ENCODE peak calls at places on chromosome 19, in ten cellular contexts. One of them, this sample, is unnamed.

GRCh38 chr19:23049256-23049655 is 46.3 kb upstream of the ZNF728 start:
- DNase-seq in transverse colon: no peak
- DNase-seq in colonic mucosa: no peak
- DNase-seq in tibial nerve: no peak
- DNase-seq in Peyer's patch: no peak
- DNase-seq in coronary artery: no peak
- DNase-seq in AG09309: no peak
- DNase-seq in cardiac muscle cell: no peak
- DNase-seq in HFF-Myc: no peak
- DNase-seq in B cell: no peak
- DNase-seq in this sample: no peak

GRCh38 chr19:44671400-44671799 is at the start of gene CEACAM19:
- DNase-seq in transverse colon: no peak
- DNase-seq in colonic mucosa: no peak
- DNase-seq in tibial nerve: no peak
- DNase-seq in Peyer's patch: no peak
- DNase-seq in coronary artery: no peak
- DNase-seq in AG09309: no peak
- DNase-seq in cardiac muscle cell: no peak
- DNase-seq in HFF-Myc: no peak
- DNase-seq in B cell: no peak
- DNase-seq in this sample: no peak

GRCh38 chr19:16795731-16796130 is 33.5 kb upstream of the SIN3B start:
- DNase-seq in transverse colon: no peak
- DNase-seq in colonic mucosa: no peak
- DNase-seq in tibial nerve: no peak
- DNase-seq in Peyer's patch: no peak
- DNase-seq in coronary artery: no peak
- DNase-seq in AG09309: no peak
- DNase-seq in cardiac muscle cell: peak; percentile 7
- DNase-seq in HFF-Myc: no peak
- DNase-seq in B cell: no peak
- DNase-seq in this sample: no peak

GRCh38 chr19:20858861-20859260 is 64.2 kb upstream of the ZNF85 start:
- DNase-seq in transverse colon: no peak
- DNase-seq in colonic mucosa: no peak
- DNase-seq in tibial nerve: no peak
- DNase-seq in Peyer's patch: no peak
- DNase-seq in coronary artery: no peak
- DNase-seq in AG09309: no peak
- DNase-seq in cardiac muscle cell: no peak
- DNase-seq in HFF-Myc: no peak
- DNase-seq in B cell: no peak
- DNase-seq in this sample: no peak

GRCh38 chr19:43664008-43664407 is 6.0 kb downstream of the PLAUR start:
- DNase-seq in transverse colon: no peak
- DNase-seq in colonic mucosa: no peak
- DNase-seq in tibial nerve: no peak
- DNase-seq in Peyer's patch: peak; percentile 62
- DNase-seq in coronary artery: no peak
- DNase-seq in AG09309: no peak
- DNase-seq in cardiac muscle cell: no peak
- DNase-seq in HFF-Myc: no peak
- DNase-seq in B cell: peak; percentile 50
- DNase-seq in this sample: no peak

GRCh38 chr19:48969276-48970138 is 4.4 kb downstream of the FTL start:
- DNase-seq in transverse colon: no peak
- DNase-seq in colonic mucosa: no peak
- DNase-seq in tibial nerve: no peak
- DNase-seq in Peyer's patch: no peak
- DNase-seq in coronary artery: no peak
- DNase-seq in AG09309: no peak
- DNase-seq in cardiac muscle cell: no peak
- DNase-seq in HFF-Myc: no peak
- DNase-seq in B cell: no peak
- DNase-seq in this sample: no peak

GRCh38 chr19:45186509-45187334 is 8.1 kb downstream of the BLOC1S3 start:
- DNase-seq in transverse colon: no peak
- DNase-seq in colonic mucosa: no peak
- DNase-seq in tibial nerve: no peak
- DNase-seq in Peyer's patch: no peak
- DNase-seq in coronary artery: no peak
- DNase-seq in AG09309: no peak
- DNase-seq in cardiac muscle cell: no peak
- DNase-seq in HFF-Myc: no peak
- DNase-seq in B cell: no peak
- DNase-seq in this sample: no peak

GRCh38 chr19:39237200-39238184 is 7.3 kb downstream of the IFNL3 start:
- DNase-seq in transverse colon: peak; percentile 74
- DNase-seq in colonic mucosa: peak; percentile 61
- DNase-seq in tibial nerve: no peak
- DNase-seq in Peyer's patch: peak; percentile 83
- DNase-seq in coronary artery: no peak
- DNase-seq in AG09309: no peak
- DNase-seq in cardiac muscle cell: no peak
- DNase-seq in HFF-Myc: no peak
- DNase-seq in B cell: peak; percentile 55
- DNase-seq in this sample: no peak

GRCh38 chr19:46916971-46917370 is 56.2 kb downstream of the ARHGAP35 start:
- DNase-seq in transverse colon: no peak
- DNase-seq in colonic mucosa: no peak
- DNase-seq in tibial nerve: no peak
- DNase-seq in Peyer's patch: no peak
- DNase-seq in coronary artery: no peak
- DNase-seq in AG09309: no peak
- DNase-seq in cardiac muscle cell: no peak
- DNase-seq in HFF-Myc: no peak
- DNase-seq in B cell: no peak
- DNase-seq in this sample: no peak

GRCh38 chr19:46766569-46767317 is 20.5 kb upstream of the STRN4 start:
- DNase-seq in transverse colon: peak; percentile 51
- DNase-seq in colonic mucosa: peak; percentile 61
- DNase-seq in tibial nerve: no peak
- DNase-seq in Peyer's patch: peak; percentile 78
- DNase-seq in coronary artery: no peak
- DNase-seq in AG09309: no peak
- DNase-seq in cardiac muscle cell: peak; percentile 47
- DNase-seq in HFF-Myc: no peak
- DNase-seq in B cell: peak; percentile 77
- DNase-seq in this sample: peak; percentile 47

GRCh38 chr19:23474172-23474571 is 78.9 kb upstream of the ZNF91 start:
- DNase-seq in transverse colon: no peak
- DNase-seq in colonic mucosa: no peak
- DNase-seq in tibial nerve: no peak
- DNase-seq in Peyer's patch: no peak
- DNase-seq in coronary artery: no peak
- DNase-seq in AG09309: no peak
- DNase-seq in cardiac muscle cell: no peak
- DNase-seq in HFF-Myc: no peak
- DNase-seq in B cell: no peak
- DNase-seq in this sample: no peak

GRCh38 chr19:43488179-43488578 is 16.4 kb downstream of the PHLDB3 start:
- DNase-seq in transverse colon: no peak
- DNase-seq in colonic mucosa: no peak
- DNase-seq in tibial nerve: no peak
- DNase-seq in Peyer's patch: no peak
- DNase-seq in coronary artery: no peak
- DNase-seq in AG09309: no peak
- DNase-seq in cardiac muscle cell: no peak
- DNase-seq in HFF-Myc: no peak
- DNase-seq in B cell: no peak
- DNase-seq in this sample: no peak

GRCh38 chr19:13849991-13850909 is 26.7 kb upstream of the NANOS3 start:
- DNase-seq in transverse colon: peak; percentile 86
- DNase-seq in colonic mucosa: peak; percentile 82
- DNase-seq in tibial nerve: peak; percentile 77
- DNase-seq in Peyer's patch: peak; percentile 88
- DNase-seq in coronary artery: peak; percentile 89
- DNase-seq in AG09309: no peak
- DNase-seq in cardiac muscle cell: peak; percentile 87
- DNase-seq in HFF-Myc: no peak
- DNase-seq in B cell: peak; percentile 88
- DNase-seq in this sample: peak; percentile 81

GRCh38 chr19:29645911-29646310 is 19.4 kb upstream of the PLEKHF1 start:
- DNase-seq in transverse colon: no peak
- DNase-seq in colonic mucosa: no peak
- DNase-seq in tibial nerve: no peak
- DNase-seq in Peyer's patch: no peak
- DNase-seq in coronary artery: no peak
- DNase-seq in AG09309: no peak
- DNase-seq in cardiac muscle cell: peak; percentile 89
- DNase-seq in HFF-Myc: no peak
- DNase-seq in B cell: no peak
- DNase-seq in this sample: no peak

GRCh38 chr19:35908977-35909683 is 1.0 kb upstream of the TYROBP start:
- DNase-seq in transverse colon: peak; percentile 68
- DNase-seq in colonic mucosa: peak; percentile 56
- DNase-seq in tibial nerve: peak; percentile 73
- DNase-seq in Peyer's patch: peak; percentile 91
- DNase-seq in coronary artery: no peak
- DNase-seq in AG09309: no peak
- DNase-seq in cardiac muscle cell: no peak
- DNase-seq in HFF-Myc: no peak
- DNase-seq in B cell: peak; percentile 91
- DNase-seq in this sample: no peak

GRCh38 chr19:28009696-28010095 is 1203.3 kb downstream of the UQCRFS1 start:
- DNase-seq in transverse colon: no peak
- DNase-seq in colonic mucosa: no peak
- DNase-seq in tibial nerve: no peak
- DNase-seq in Peyer's patch: no peak
- DNase-seq in coronary artery: no peak
- DNase-seq in AG09309: no peak
- DNase-seq in cardiac muscle cell: peak; percentile 38
- DNase-seq in HFF-Myc: no peak
- DNase-seq in B cell: no peak
- DNase-seq in this sample: no peak

GRCh38 chr19:784541-784940 is 12.7 kb upstream of the PTBP1 start:
- DNase-seq in transverse colon: no peak
- DNase-seq in colonic mucosa: no peak
- DNase-seq in tibial nerve: no peak
- DNase-seq in Peyer's patch: no peak
- DNase-seq in coronary artery: no peak
- DNase-seq in AG09309: no peak
- DNase-seq in cardiac muscle cell: no peak
- DNase-seq in HFF-Myc: no peak
- DNase-seq in B cell: no peak
- DNase-seq in this sample: no peak

GRCh38 chr19:3319643-3320353 is 46.6 kb upstream of the NFIC start:
- DNase-seq in transverse colon: no peak
- DNase-seq in colonic mucosa: no peak
- DNase-seq in tibial nerve: no peak
- DNase-seq in Peyer's patch: no peak
- DNase-seq in coronary artery: no peak
- DNase-seq in AG09309: no peak
- DNase-seq in cardiac muscle cell: peak; percentile 50
- DNase-seq in HFF-Myc: no peak
- DNase-seq in B cell: no peak
- DNase-seq in this sample: no peak

GRCh38 chr19:36420961-36421748 is 2.7 kb upstream of the ZFP82 start:
- DNase-seq in transverse colon: no peak
- DNase-seq in colonic mucosa: peak; percentile 16
- DNase-seq in tibial nerve: no peak
- DNase-seq in Peyer's patch: no peak
- DNase-seq in coronary artery: peak; percentile 71
- DNase-seq in AG09309: no peak
- DNase-seq in cardiac muscle cell: peak; percentile 75
- DNase-seq in HFF-Myc: no peak
- DNase-seq in B cell: peak; percentile 28
- DNase-seq in this sample: peak; percentile 41

GRCh38 chr19:45471116-45471865 is 3.5 kb downstream of the FOSB start:
- DNase-seq in transverse colon: no peak
- DNase-seq in colonic mucosa: no peak
- DNase-seq in tibial nerve: no peak
- DNase-seq in Peyer's patch: no peak
- DNase-seq in coronary artery: no peak
- DNase-seq in AG09309: no peak
- DNase-seq in cardiac muscle cell: peak; percentile 32
- DNase-seq in HFF-Myc: no peak
- DNase-seq in B cell: peak; percentile 58
- DNase-seq in this sample: no peak

GRCh38 chr19:13850910-13851753 is 25.8 kb upstream of the NANOS3 start:
- DNase-seq in transverse colon: peak; percentile 86
- DNase-seq in colonic mucosa: peak; percentile 80
- DNase-seq in tibial nerve: peak; percentile 80
- DNase-seq in Peyer's patch: peak; percentile 90
- DNase-seq in coronary artery: peak; percentile 97
- DNase-seq in AG09309: no peak
- DNase-seq in cardiac muscle cell: peak; percentile 92
- DNase-seq in HFF-Myc: peak; percentile 83
- DNase-seq in B cell: peak; percentile 50
- DNase-seq in this sample: no peak

GRCh38 chr19:33022472-33023116 is 42.1 kb downstream of the RHPN2 start:
- DNase-seq in transverse colon: no peak
- DNase-seq in colonic mucosa: no peak
- DNase-seq in tibial nerve: no peak
- DNase-seq in Peyer's patch: no peak
- DNase-seq in coronary artery: no peak
- DNase-seq in AG09309: no peak
- DNase-seq in cardiac muscle cell: no peak
- DNase-seq in HFF-Myc: no peak
- DNase-seq in B cell: no peak
- DNase-seq in this sample: peak; percentile 15
- TF ChIP-seq CTCF in transverse colon: no peak
- TF ChIP-seq CTCF in colonic mucosa: no peak
- TF ChIP-seq CTCF in tibial nerve: no peak
- TF ChIP-seq CTCF in Peyer's patch: no peak
- TF ChIP-seq CTCF in coronary artery: no peak
- TF ChIP-seq CTCF in AG09309: no peak
- TF ChIP-seq CTCF in cardiac muscle cell: no peak
- TF ChIP-seq CTCF in HFF-Myc: no peak
- TF ChIP-seq CTCF in B cell: no peak
- TF ChIP-seq CTCF in this sample: no peak

GRCh38 chr19:42092350-42092749 is 16.4 kb downstream of the ZNF574 start:
- DNase-seq in transverse colon: peak; percentile 65
- DNase-seq in colonic mucosa: peak; percentile 63
- DNase-seq in tibial nerve: no peak
- DNase-seq in Peyer's patch: peak; percentile 78
- DNase-seq in coronary artery: no peak
- DNase-seq in AG09309: no peak
- DNase-seq in cardiac muscle cell: peak; percentile 25
- DNase-seq in HFF-Myc: no peak
- DNase-seq in B cell: peak; percentile 67
- DNase-seq in this sample: peak; percentile 60
- TF ChIP-seq CTCF in transverse colon: peak; percentile 48
- TF ChIP-seq CTCF in colonic mucosa: peak; percentile 55
- TF ChIP-seq CTCF in tibial nerve: no peak
- TF ChIP-seq CTCF in Peyer's patch: no peak
- TF ChIP-seq CTCF in coronary artery: no peak
- TF ChIP-seq CTCF in AG09309: peak; percentile 50
- TF ChIP-seq CTCF in cardiac muscle cell: peak; percentile 53
- TF ChIP-seq CTCF in HFF-Myc: peak; percentile 69
- TF ChIP-seq CTCF in B cell: peak; percentile 42
- TF ChIP-seq CTCF in this sample: no peak

GRCh38 chr19:18522124-18522861 is 423 bp upstream of the ELL start:
- DNase-seq in transverse colon: peak; percentile 100
- DNase-seq in colonic mucosa: peak; percentile 100
- DNase-seq in tibial nerve: peak; percentile 100
- DNase-seq in Peyer's patch: peak; percentile 100
- DNase-seq in coronary artery: peak; percentile 100
- DNase-seq in AG09309: peak; percentile 99
- DNase-seq in cardiac muscle cell: peak; percentile 100
- DNase-seq in HFF-Myc: peak; percentile 99
- DNase-seq in B cell: peak; percentile 100
- DNase-seq in this sample: peak; percentile 100
- TF ChIP-seq CTCF in transverse colon: peak; percentile 21
- TF ChIP-seq CTCF in colonic mucosa: no peak
- TF ChIP-seq CTCF in tibial nerve: no peak
- TF ChIP-seq CTCF in Peyer's patch: no peak
- TF ChIP-seq CTCF in coronary artery: no peak
- TF ChIP-seq CTCF in AG09309: no peak
- TF ChIP-seq CTCF in cardiac muscle cell: peak; percentile 8
- TF ChIP-seq CTCF in HFF-Myc: no peak
- TF ChIP-seq CTCF in B cell: no peak
- TF ChIP-seq CTCF in this sample: no peak

GRCh38 chr19:40266912-40267600 is 18.1 kb downstream of the AKT2 start:
- DNase-seq in transverse colon: no peak
- DNase-seq in colonic mucosa: no peak
- DNase-seq in tibial nerve: no peak
- DNase-seq in Peyer's patch: no peak
- DNase-seq in coronary artery: no peak
- DNase-seq in AG09309: no peak
- DNase-seq in cardiac muscle cell: no peak
- DNase-seq in HFF-Myc: no peak
- DNase-seq in B cell: no peak
- DNase-seq in this sample: no peak
- TF ChIP-seq CTCF in transverse colon: no peak
- TF ChIP-seq CTCF in colonic mucosa: no peak
- TF ChIP-seq CTCF in tibial nerve: no peak
- TF ChIP-seq CTCF in Peyer's patch: no peak
- TF ChIP-seq CTCF in coronary artery: no peak
- TF ChIP-seq CTCF in AG09309: no peak
- TF ChIP-seq CTCF in cardiac muscle cell: no peak
- TF ChIP-seq CTCF in HFF-Myc: no peak
- TF ChIP-seq CTCF in B cell: no peak
- TF ChIP-seq CTCF in this sample: no peak